ENCODE peak calls at places on chromosomes 11 and 22, in ten cellular contexts. P is head of caudate nucleus, N is heart left ventricle, M is occipital lobe, T is A549, C is nephron progenitor cell, B is fibroblast of pulmonary artery, E is H9, Z is hepatocyte, H is M059J. I is an unnamed sample.

GRCh38 chr11:36139767-36140166 is 149.5 kb downstream of the COMMD9 start:
- DNase-seq in P (no peak), N (no peak), M (no peak), T (no peak), C (no peak), B (no peak), E (no peak), Z (no peak), H (no peak), I (no peak)

GRCh38 chr11:127866109-127866508 is 721.2 kb downstream of the ETS1 start:
- DNase-seq in P (no peak), N (no peak), M (no peak), T (no peak), C (no peak), B (no peak), E (no peak), Z (no peak), H (no peak), I (no peak)

GRCh38 chr11:105344938-105345337 is 205.4 kb upstream of the CARD18 start:
- DNase-seq in P (no peak), N (no peak), M (no peak), T (no peak), C (no peak), B (peak), E (no peak), Z (no peak), H (no peak), I (no peak)

GRCh38 chr22:20121856-20122415 is 4.9 kb upstream of the TRMT2A start:
- DNase-seq in P (no peak), N (peak), M (no peak), T (no peak), C (no peak), B (no peak), E (no peak), Z (no peak), H (no peak), I (no peak)

GRCh38 chr11:66906077-66906929 is 49.4 kb downstream of the LRFN4 start:
- DNase-seq in P (no peak), N (no peak), M (no peak), T (no peak), C (no peak), B (peak), E (no peak), Z (no peak), H (no peak), I (no peak)

GRCh38 chr11:67055812-67056211 is 835 bp upstream of the RHOD start:
- DNase-seq in P (peak), N (no peak), M (no peak), T (no peak), C (peak), B (no peak), E (no peak), Z (peak), H (no peak), I (no peak)

GRCh38 chr11:120316880-120317688 is 8.0 kb upstream of the TLCD5 start:
- DNase-seq in P (no peak), N (peak), M (peak), T (no peak), C (no peak), B (peak), E (peak), Z (peak), H (no peak), I (peak)

GRCh38 chr11:57493507-57494503 is 21.7 kb downstream of the SLC43A1 start:
- DNase-seq in P (peak), N (peak), M (no peak), T (no peak), C (peak), B (peak), E (peak), Z (peak), H (no peak), I (peak)

GRCh38 chr22:27241430-27242110 is 560.0 kb downstream of the MN1 start:
- DNase-seq in P (peak), N (peak), M (no peak), T (no peak), C (peak), B (peak), E (no peak), Z (peak), H (peak), I (no peak)

GRCh38 chr11:86523738-86524602 is 148.4 kb downstream of the ME3 start:
- DNase-seq in P (no peak), N (no peak), M (no peak), T (peak), C (no peak), B (peak), E (no peak), Z (peak), H (peak), I (no peak)

GRCh38 chr22:46038174-46038487 is 61.2 kb upstream of the WNT7B start:
- DNase-seq in P (no peak), N (no peak), M (no peak), T (no peak), C (no peak), B (no peak), E (no peak), Z (no peak), H (no peak), I (no peak)

GRCh38 chr22:42360348-42360747 is 71.9 kb downstream of the NFAM1 start:
- DNase-seq in P (no peak), N (peak), M (no peak), T (no peak), C (no peak), B (no peak), E (no peak), Z (no peak), H (no peak), I (no peak)

GRCh38 chr11:76038608-76039007 is 167.7 kb downstream of the WNT11 start:
- DNase-seq in P (no peak), N (no peak), M (no peak), T (no peak), C (no peak), B (no peak), E (no peak), Z (no peak), H (no peak), I (no peak)

GRCh38 chr11:44601471-44602370 is 36.3 kb downstream of the CD82 start:
- DNase-seq in P (no peak), N (no peak), M (no peak), T (no peak), C (no peak), B (no peak), E (no peak), Z (peak), H (no peak), I (no peak)

GRCh38 chr11:116927163-116927772 is 89.8 kb upstream of the APOA1 start:
- DNase-seq in P (no peak), N (no peak), M (no peak), T (no peak), C (no peak), B (no peak), E (no peak), Z (no peak), H (no peak), I (no peak)

GRCh38 chr11:971731-972365 is 46.2 kb downstream of the AP2A2 start:
- DNase-seq in P (peak), N (no peak), M (peak), T (no peak), C (no peak), B (no peak), E (no peak), Z (no peak), H (no peak), I (no peak)

GRCh38 chr11:15605094-15605493 is 490.4 kb downstream of the INSC start:
- DNase-seq in P (no peak), N (no peak), M (no peak), T (no peak), C (no peak), B (no peak), E (no peak), Z (no peak), H (no peak), I (no peak)

GRCh38 chr11:82932564-82932963 is 31.0 kb downstream of the DDIAS start:
- DNase-seq in P (no peak), N (no peak), M (no peak), T (no peak), C (no peak), B (no peak), E (no peak), Z (no peak), H (no peak), I (no peak)

GRCh38 chr11:15199693-15200092 is 85.0 kb downstream of the INSC start:
- DNase-seq in P (no peak), N (no peak), M (peak), T (no peak), C (no peak), B (no peak), E (no peak), Z (no peak), H (peak), I (no peak)

GRCh38 chr11:123111465-123111864 is 49.5 kb upstream of the HSPA8 start:
- DNase-seq in P (no peak), N (no peak), M (no peak), T (peak), C (no peak), B (peak), E (no peak), Z (peak), H (peak), I (no peak)

GRCh38 chr11:109695696-109696095 is 273.7 kb downstream of the C11orf87 start:
- DNase-seq in P (no peak), N (no peak), M (no peak), T (no peak), C (no peak), B (peak), E (no peak), Z (no peak), H (peak), I (no peak)

GRCh38 chr11:1943977-1944376 is 3.2 kb upstream of the MRPL23 start:
- DNase-seq in P (peak), N (peak), M (no peak), T (no peak), C (peak), B (peak), E (no peak), Z (no peak), H (peak), I (no peak)

GRCh38 chr11:41613321-41613720 is 153.9 kb upstream of the LRRC4C start:
- DNase-seq in P (no peak), N (no peak), M (no peak), T (no peak), C (no peak), B (peak), E (no peak), Z (no peak), H (peak), I (no peak)

GRCh38 chr22:24155597-24156145 is 25.6 kb upstream of the SUSD2 start:
- DNase-seq in P (peak), N (peak), M (peak), T (peak), C (peak), B (peak), E (peak), Z (peak), H (peak), I (peak)

GRCh38 chr11:126007263-126007662 is 55.4 kb downstream of the CDON start:
- DNase-seq in P (no peak), N (no peak), M (no peak), T (peak), C (no peak), B (peak), E (no peak), Z (peak), H (peak), I (no peak)

GRCh38 chr22:29344137-29344536 is 28.6 kb upstream of the RASL10A start:
- DNase-seq in P (no peak), N (peak), M (peak), T (peak), C (no peak), B (peak), E (no peak), Z (peak), H (peak), I (no peak)